ENCODE peak calls at places on chromosomes 11 and 22, in seven cellular contexts. B is activated T-cell treated with anti-CD3 and anti-CD28 coated beads, Interleukin-2, amount 50 U/mL, for 4 hours; V is NCI-H2081; R is NCI-H1105; G is T-cell; I is stimulated activated CD4-positive, alpha-beta T cell treated with anti-CD3 and anti-CD28 coated beads, Interleukin-4, amount 100 ng/mL, for 24 hours; W is activated CD4-positive, alpha-beta T cell treated with anti-CD3 and anti-CD28 coated beads for 24 hours. S is an unnamed sample.

GRCh38 chr11:65787649-65788622 is 1.1 kb downstream of the OVOL1 start:
- DNase-seq in B (no peak), V (no peak), R (no peak), G (no peak), I (no peak), W (no peak), S (no peak)

GRCh38 chr22:11253000-11253511 is 4274.9 kb upstream of the OR11H1 start:
- DNase-seq in B (peak), V (no peak), R (no peak), G (no peak), I (no peak), W (no peak), S (no peak)

GRCh38 chr11:42524534-42525227 is 787.1 kb upstream of the API5 start:
- DNase-seq in B (no peak), V (peak), R (peak), G (no peak), I (no peak), W (no peak), S (peak)

GRCh38 chr11:67278135-67278938 is 10.8 kb upstream of the ANKRD13D start:
- DNase-seq in B (no peak), V (no peak), R (no peak), G (no peak), I (no peak), W (no peak), S (no peak)

GRCh38 chr11:113261709-113262475 is 52.5 kb upstream of the TTC12 start:
- DNase-seq in B (no peak), V (no peak), R (no peak), G (no peak), I (no peak), W (no peak), S (no peak)

GRCh38 chr11:60844045-60844869 is 2.3 kb downstream of the CCDC86 start:
- DNase-seq in B (no peak), V (no peak), R (no peak), G (no peak), I (no peak), W (no peak), S (no peak)

GRCh38 chr11:114257621-114258558 is 38.3 kb upstream of the NNMT start:
- DNase-seq in B (no peak), V (no peak), R (no peak), G (no peak), I (no peak), W (no peak), S (peak)

GRCh38 chr22:35728639-35729308 is 11.1 kb downstream of the APOL5 start:
- DNase-seq in B (no peak), V (peak), R (peak), G (no peak), I (no peak), W (no peak), S (no peak)

GRCh38 chr11:10885703-10886363 is 28.0 kb upstream of the ZBED5 start:
- DNase-seq in B (no peak), V (no peak), R (no peak), G (no peak), I (no peak), W (no peak), S (no peak)

GRCh38 chr11:69542314-69543168 is 61.1 kb downstream of the LINC01488 start:
- DNase-seq in B (no peak), V (no peak), R (no peak), G (no peak), I (no peak), W (no peak), S (no peak)

GRCh38 chr22:23520875-23521441 is 59.1 kb downstream of the IGLL1 start:
- DNase-seq in B (no peak), V (peak), R (peak), G (no peak), I (no peak), W (no peak), S (peak)

GRCh38 chr11:128061321-128061871 is 526.0 kb downstream of the ETS1 start:
- DNase-seq in B (no peak), V (peak), R (no peak), G (no peak), I (no peak), W (no peak), S (no peak)

GRCh38 chr22:42743501-42743991 is 22.9 kb upstream of the A4GALT start:
- DNase-seq in B (no peak), V (no peak), R (no peak), G (no peak), I (no peak), W (no peak), S (no peak)

GRCh38 chr11:11512502-11512901 is 109.3 kb downstream of the GALNT18 start:
- DNase-seq in B (no peak), V (no peak), R (no peak), G (no peak), I (no peak), W (no peak), S (no peak)

GRCh38 chr22:45476814-45477213 is 25.9 kb upstream of the FBLN1 start:
- DNase-seq in B (no peak), V (no peak), R (no peak), G (no peak), I (no peak), W (no peak), S (no peak)

GRCh38 chr11:19938051-19938856 is 222.0 kb downstream of the DBX1 start:
- DNase-seq in B (no peak), V (peak), R (peak), G (peak), I (peak), W (no peak), S (peak)

GRCh38 chr22:26744892-26745808 is 87.8 kb downstream of the MIAT start:
- DNase-seq in B (no peak), V (no peak), R (no peak), G (no peak), I (no peak), W (no peak), S (no peak)

GRCh38 chr11:113874096-113874919 is 1.1 kb downstream of the USP28 start:
- DNase-seq in B (no peak), V (no peak), R (no peak), G (no peak), I (no peak), W (no peak), S (no peak)

GRCh38 chr11:74238243-74238642 is 67.2 kb downstream of the PPME1 start:
- DNase-seq in B (no peak), V (no peak), R (no peak), G (no peak), I (no peak), W (no peak), S (no peak)

GRCh38 chr11:84384637-84385227 is 1098.6 kb upstream of the CCDC90B start:
- DNase-seq in B (no peak), V (peak), R (no peak), G (no peak), I (peak), W (no peak), S (peak)

GRCh38 chr11:2525941-2526807 is 81.4 kb downstream of the KCNQ1 start:
- DNase-seq in B (peak), V (peak), R (no peak), G (no peak), I (no peak), W (no peak), S (peak)

GRCh38 chr11:100297516-100297915 is 389.6 kb upstream of the ARHGAP42 start:
- DNase-seq in B (no peak), V (no peak), R (no peak), G (no peak), I (no peak), W (no peak), S (no peak)

GRCh38 chr11:65026810-65027209 is 429 bp upstream of the SNX15 start:
- DNase-seq in B (no peak), V (no peak), R (no peak), G (no peak), I (no peak), W (no peak), S (no peak)

GRCh38 chr11:92920295-92920694 is 49.2 kb upstream of the MTNR1B start:
- DNase-seq in B (no peak), V (no peak), R (no peak), G (no peak), I (no peak), W (no peak), S (no peak)

GRCh38 chr22:40199223-40199622 is 21.5 kb downstream of the TNRC6B start:
- DNase-seq in B (no peak), V (peak), R (no peak), G (no peak), I (no peak), W (no peak), S (no peak)

GRCh38 chr11:19536131-19536530 is 176.5 kb upstream of the NAV2 start:
- DNase-seq in B (no peak), V (no peak), R (no peak), G (no peak), I (no peak), W (no peak), S (peak)

GRCh38 chr22:41862530-41863266 is 29.8 kb downstream of the SREBF2 start:
- DNase-seq in B (peak), V (no peak), R (no peak), G (no peak), I (peak), W (peak), S (no peak)

GRCh38 chr11:61071208-61071681 is 31.0 kb upstream of the CD5 start:
- DNase-seq in B (peak), V (no peak), R (no peak), G (peak), I (peak), W (peak), S (no peak)

GRCh38 chr11:94583885-94584500 is 16.8 kb downstream of the PIWIL4 start:
- DNase-seq in B (no peak), V (no peak), R (no peak), G (no peak), I (no peak), W (no peak), S (no peak)

GRCh38 chr22:22929381-22930221 is 42.0 kb downstream of the IGLL5 start:
- DNase-seq in B (no peak), V (no peak), R (no peak), G (no peak), I (no peak), W (no peak), S (no peak)

GRCh38 chr11:76602431-76602861 is 68.1 kb downstream of the LRRC32 start:
- DNase-seq in B (peak), V (no peak), R (no peak), G (no peak), I (no peak), W (no peak), S (no peak)

GRCh38 chr22:24945430-24945829 is 1.1 kb downstream of the LHFPL7 start:
- DNase-seq in B (no peak), V (no peak), R (no peak), G (no peak), I (no peak), W (no peak), S (no peak)

GRCh38 chr11:124799384-124800225 is 601 bp downstream of the MSANTD2 start:
- DNase-seq in B (peak), V (peak), R (peak), G (peak), I (peak), W (peak), S (peak)

GRCh38 chr22:38866399-38867123 is 5.5 kb downstream of the CBX6 start:
- DNase-seq in B (no peak), V (no peak), R (no peak), G (no peak), I (no peak), W (no peak), S (peak)

GRCh38 chr11:95121687-95122086 is 32.0 kb downstream of the ENDOD1 start:
- DNase-seq in B (no peak), V (no peak), R (no peak), G (no peak), I (no peak), W (no peak), S (peak)

GRCh38 chr11:14645985-14646900 is 2.6 kb downstream of the PDE3B start:
- DNase-seq in B (no peak), V (peak), R (no peak), G (no peak), I (no peak), W (no peak), S (no peak)

GRCh38 chr22:49046546-49047305 is 780.9 kb downstream of the BRD1 start:
- DNase-seq in B (no peak), V (peak), R (peak), G (no peak), I (peak), W (peak), S (peak)

GRCh38 chr11:63839508-63840355 is 822 bp downstream of the MARK2 start:
- DNase-seq in B (peak), V (peak), R (no peak), G (peak), I (peak), W (no peak), S (peak)

GRCh38 chr11:76788661-76789442 is 5.7 kb downstream of the TSKU start:
- DNase-seq in B (no peak), V (peak), R (no peak), G (no peak), I (no peak), W (no peak), S (no peak)

GRCh38 chr22:27295071-27295470 is 506.5 kb downstream of the MN1 start:
- DNase-seq in B (no peak), V (no peak), R (no peak), G (no peak), I (no peak), W (no peak), S (peak)

S was measured in WERI-Rb-1.